ENCODE peak calls at places on chromosomes 2 and 18, in six cellular contexts. B is RPMI7951; H is pancreas; J is stimulated activated CD8-positive, alpha-beta memory T cell treated with anti-CD3 and anti-CD28 coated beads, Interleukin-2, amount 100 ng/mL, for 48 hours; Y is stimulated activated CD4-positive, alpha-beta T cell treated with anti-CD3 and anti-CD28 coated beads, Interleukin-12 subunit alpha, Interleukin-12 subunit beta, amount 100 ng/mL, for 4 hours; T is activated T-helper 1 cell treated with Interleukin-2 at 50 U/mL for 16 hours. D is an unnamed sample.
A peak's percentile ranks its signal among the peaks of the same experiment; 100 is the strongest.

GRCh38 chr2:196140213-196140612 is 31.2 kb downstream of the STK17B start:
- DNase-seq in B (no peak), H (no peak), J (no peak), Y (no peak), T (no peak), D (no peak)

GRCh38 chr2:233386382-233387041 is 32.2 kb downstream of the DGKD start:
- DNase-seq in B (peak; percentile 19), H (no peak), J (no peak), Y (no peak), T (no peak), D (no peak)

GRCh38 chr2:112995346-112995920 is 9.8 kb upstream of the IL36A start:
- DNase-seq in B (peak; percentile 7), H (no peak), J (no peak), Y (no peak), T (no peak), D (no peak)

GRCh38 chr2:149038442-149039212 is at the start of gene LYPD6B:
- DNase-seq in B (no peak), H (peak; percentile 71), J (no peak), Y (no peak), T (no peak), D (no peak)

GRCh38 chr18:59300676-59301285 is 17.7 kb downstream of the CPLX4 start:
- DNase-seq in B (no peak), H (no peak), J (no peak), Y (no peak), T (no peak), D (no peak)

GRCh38 chr2:218879881-218880748 is 537 bp upstream of the WNT10A start:
- DNase-seq in B (no peak), H (no peak), J (peak; percentile 54), Y (peak; percentile 68), T (peak; percentile 76), D (no peak)

GRCh38 chr18:74546751-74547530 is 12.6 kb downstream of the CNDP1 start:
- DNase-seq in B (peak; percentile 43), H (no peak), J (no peak), Y (no peak), T (no peak), D (peak; percentile 78)

GRCh38 chr2:114442545-114442944 is at the start of gene DPP10:
- DNase-seq in B (peak; percentile 13), H (peak; percentile 21), J (no peak), Y (no peak), T (no peak), D (peak; percentile 9)

GRCh38 chr18:79924814-79925655 is 26.4 kb downstream of the SLC66A2 start:
- DNase-seq in B (no peak), H (peak; percentile 86), J (no peak), Y (no peak), T (no peak), D (no peak)

GRCh38 chr2:98833172-98833916 is 102.4 kb upstream of the MGAT4A start:
- DNase-seq in B (no peak), H (no peak), J (peak; percentile 9), Y (no peak), T (no peak), D (no peak)

GRCh38 chr18:79736846-79737245 is 57.2 kb downstream of the CTDP1 start:
- DNase-seq in B (no peak), H (no peak), J (no peak), Y (no peak), T (no peak), D (no peak)

GRCh38 chr2:241882090-241882625 is 12.6 kb downstream of the RTP5 start:
- DNase-seq in B (peak; percentile 45), H (peak; percentile 88), J (peak; percentile 62), Y (peak; percentile 67), T (no peak), D (peak; percentile 50)

GRCh38 chr2:108115868-108116267 is 123.9 kb upstream of the SULT1C3 start:
- DNase-seq in B (no peak), H (no peak), J (no peak), Y (no peak), T (no peak), D (no peak)

GRCh38 chr2:19059076-19059475 is 299.3 kb downstream of the OSR1 start:
- DNase-seq in B (no peak), H (no peak), J (no peak), Y (no peak), T (no peak), D (no peak)

GRCh38 chr18:76484749-76485387 is 10.2 kb downstream of the ZNF516 start:
- DNase-seq in B (no peak), H (no peak), J (no peak), Y (no peak), T (no peak), D (no peak)

D was measured in lung microvascular endothelial cell.